ENCODE peak calls at places on chromosomes 11 and 22, in nine cellular contexts. B, M, E, P, R, F, O, X and U are unnamed samples.
A peak's percentile ranks its signal among the peaks of the same experiment; 100 is the strongest.

GRCh38 chr22:23787600-23787896 is 782 bp downstream of the SMARCB1 start:
- DNase-seq in B (no peak), M (no peak), E (peak; percentile 15), P (no peak), R (no peak), F (no peak), O (no peak), X (no peak), U (no peak)

GRCh38 chr11:132131051-132131450 is 760.6 kb downstream of the NTM start:
- DNase-seq in B (peak; percentile 31), M (no peak), E (no peak), P (no peak), R (no peak), F (no peak), O (no peak), X (no peak), U (no peak)

GRCh38 chr11:12599408-12600143 is 74.6 kb upstream of the TEAD1 start:
- DNase-seq in B (peak; percentile 80), M (peak; percentile 7), E (peak; percentile 69), P (peak; percentile 47), R (peak; percentile 24), F (peak; percentile 22), O (peak; percentile 36), X (peak; percentile 57), U (peak; percentile 22)

GRCh38 chr11:18105086-18105801 is 638 bp downstream of the SAAL1 start:
- DNase-seq in B (no peak), M (no peak), E (peak; percentile 6), P (no peak), R (no peak), F (no peak), O (peak; percentile 13), X (no peak), U (no peak)

GRCh38 chr22:19951351-19951750 is 9.7 kb upstream of the TXNRD2 start:
- DNase-seq in B (peak; percentile 60), M (no peak), E (no peak), P (no peak), R (no peak), F (no peak), O (no peak), X (no peak), U (no peak)

GRCh38 chr22:38271927-38272372 is 860 bp downstream of the TMEM184B start:
- DNase-seq in B (no peak), M (peak; percentile 54), E (no peak), P (no peak), R (peak; percentile 69), F (no peak), O (no peak), X (no peak), U (no peak)

GRCh38 chr11:4044971-4045646 is 49.5 kb upstream of the RRM1 start:
- DNase-seq in B (peak; percentile 66), M (peak; percentile 65), E (no peak), P (no peak), R (no peak), F (no peak), O (no peak), X (no peak), U (no peak)

GRCh38 chr11:113082501-113082900 is 121.3 kb downstream of the NCAM1 start:
- DNase-seq in B (no peak), M (no peak), E (no peak), P (no peak), R (no peak), F (no peak), O (no peak), X (no peak), U (no peak)

GRCh38 chr11:112555491-112556364 is 295.1 kb upstream of the PLET1 start:
- DNase-seq in B (peak; percentile 80), M (no peak), E (peak; percentile 12), P (peak; percentile 54), R (peak; percentile 67), F (peak; percentile 49), O (peak; percentile 77), X (peak; percentile 76), U (peak; percentile 47)

GRCh38 chr22:37032535-37033460 is 13.3 kb downstream of the MPST start:
- DNase-seq in B (peak; percentile 58), M (peak; percentile 76), E (peak; percentile 96), P (peak; percentile 50), R (peak; percentile 87), F (no peak), O (no peak), X (peak; percentile 93), U (no peak)

GRCh38 chr22:42865536-42865935 is 8.5 kb upstream of the ARFGAP3 start:
- DNase-seq in B (no peak), M (no peak), E (no peak), P (no peak), R (no peak), F (no peak), O (no peak), X (no peak), U (no peak)

GRCh38 chr11:62000539-62001446 is 33.4 kb upstream of the FTH1 start:
- DNase-seq in B (no peak), M (no peak), E (no peak), P (no peak), R (no peak), F (no peak), O (no peak), X (no peak), U (no peak)

GRCh38 chr11:662689-663274 is 25.7 kb downstream of the DRD4 start:
- DNase-seq in B (peak; percentile 91), M (no peak), E (peak; percentile 70), P (peak; percentile 69), R (peak; percentile 75), F (peak; percentile 59), O (no peak), X (peak; percentile 68), U (peak; percentile 65)

GRCh38 chr11:121024989-121025388 is 1.1 kb downstream of the TBCEL start:
- DNase-seq in B (peak; percentile 49), M (no peak), E (no peak), P (no peak), R (no peak), F (peak; percentile 22), O (no peak), X (peak; percentile 30), U (peak; percentile 40)

GRCh38 chr22:35620624-35621245 is 3.6 kb upstream of the MB start:
- DNase-seq in B (no peak), M (no peak), E (peak; percentile 39), P (no peak), R (no peak), F (peak; percentile 63), O (no peak), X (peak; percentile 35), U (peak; percentile 74)

GRCh38 chr11:121328213-121328966 is 35.8 kb downstream of the SC5D start:
- DNase-seq in B (no peak), M (no peak), E (no peak), P (no peak), R (no peak), F (no peak), O (peak; percentile 79), X (no peak), U (no peak)

GRCh38 chr22:40485813-40486610 is 115.6 kb downstream of the SGSM3 start:
- DNase-seq in B (peak; percentile 63), M (peak; percentile 34), E (no peak), P (peak; percentile 59), R (no peak), F (no peak), O (no peak), X (no peak), U (no peak)

GRCh38 chr11:129277216-129277838 is 85.2 kb upstream of the ARHGAP32 start:
- DNase-seq in B (no peak), M (no peak), E (no peak), P (no peak), R (no peak), F (no peak), O (no peak), X (peak; percentile 28), U (no peak)

GRCh38 chr11:86490582-86490981 is 115.9 kb downstream of the CCDC81 start:
- DNase-seq in B (no peak), M (no peak), E (no peak), P (no peak), R (no peak), F (no peak), O (no peak), X (no peak), U (no peak)

GRCh38 chr11:104823638-104824037 is 74.6 kb downstream of the CASP12 start:
- DNase-seq in B (no peak), M (no peak), E (no peak), P (no peak), R (no peak), F (no peak), O (no peak), X (no peak), U (no peak)
- H3K4me3 ChIP-seq in B (no peak overlapping the region), M (no peak overlapping the region), E (no peak overlapping the region), P (no peak overlapping the region), R (no peak overlapping the region), F (no peak overlapping the region), O (no peak overlapping the region), X (no peak overlapping the region), U (no peak overlapping the region)

DNA sequence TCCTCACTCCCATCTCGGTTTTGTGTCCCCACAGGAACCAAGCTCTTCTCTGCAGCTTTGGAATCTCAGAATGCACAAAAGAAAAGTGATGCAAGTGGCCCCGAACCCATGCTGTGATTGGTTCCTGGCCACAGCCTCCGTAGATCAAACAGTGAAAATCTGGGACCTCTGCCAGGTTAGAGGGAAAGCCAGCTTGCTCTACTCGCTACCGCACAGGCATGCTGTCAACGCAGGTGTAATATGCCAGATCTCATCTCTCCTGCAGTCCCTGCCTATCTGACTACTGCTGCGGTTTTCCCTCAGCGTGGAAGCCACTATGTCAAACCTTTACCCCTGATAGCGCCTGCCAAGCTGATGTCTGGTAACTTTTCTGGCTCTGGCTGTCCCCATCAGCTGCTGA is 200.5 kb upstream of the LRRC4C start:
- DNase-seq in B (no peak), M (no peak), E (no peak), P (no peak), R (no peak), F (no peak), O (no peak), X (no peak), U (no peak)
- H3K9me3 ChIP-seq in B (no peaks in the 10 kb centered on the region), M (no peaks in the 10 kb centered on the region), E (no peaks in the 10 kb centered on the region), P (no peaks in the 10 kb centered on the region), R (no peaks in the 10 kb centered on the region), F (no peaks in the 10 kb centered on the region), O (no peaks in the 10 kb centered on the region), X (no peaks in the 10 kb centered on the region), U (no peaks in the 10 kb centered on the region)

GRCh38 chr11:47395225-47396048 is 13.0 kb upstream of the SLC39A13 start:
- DNase-seq in B (peak; percentile 63), M (no peak), E (no peak), P (no peak), R (no peak), F (no peak), O (no peak), X (no peak), U (no peak)
- H3K4me3 ChIP-seq in B (no peak overlapping the region), M (no peak overlapping the region), E (no peak overlapping the region), P (peak overlapping the region; percentile 18), R (peak overlapping the region; percentile 19), F (no peak overlapping the region), O (no peak overlapping the region), X (no peak overlapping the region), U (peak overlapping the region; percentile 52)

DNA sequence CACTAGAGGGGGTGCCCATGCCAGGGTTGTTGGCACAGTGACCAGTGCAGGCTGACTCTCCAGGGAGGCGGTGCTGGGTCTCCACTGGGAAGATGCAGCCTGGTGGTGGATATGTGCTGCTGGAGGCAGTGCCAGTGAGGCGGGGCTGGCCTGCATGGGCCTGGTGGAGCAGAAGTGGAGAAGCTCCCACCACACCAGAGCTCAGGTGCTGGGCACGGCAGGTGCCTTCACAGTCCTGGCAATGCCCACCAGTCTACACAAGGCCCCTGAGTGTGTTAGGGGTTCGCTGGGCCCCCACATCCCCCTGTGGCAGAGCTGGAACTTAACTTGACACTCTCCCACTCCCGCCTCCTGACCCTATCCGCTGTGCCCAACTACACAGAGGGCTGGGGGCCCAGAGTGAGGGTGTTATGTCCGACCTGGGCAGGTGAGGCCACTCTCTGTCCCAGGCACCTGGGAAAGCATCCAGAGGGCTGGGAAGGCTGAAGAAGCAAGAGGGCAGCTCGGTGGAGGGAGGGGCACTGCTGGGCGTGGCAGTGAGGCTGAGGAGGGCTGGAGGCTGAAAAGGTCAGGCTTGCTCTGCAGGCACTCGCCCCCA is 102.4 kb upstream of the B3GAT1 start:
- DNase-seq in B (no peak), M (no peak), E (no peak), P (no peak), R (no peak), F (no peak), O (no peak), X (no peak), U (no peak)
- H3K9me3 ChIP-seq in B (no peaks in the 10 kb centered on the region), M (no peaks in the 10 kb centered on the region), E (no peaks in the 10 kb centered on the region), P (no peaks in the 10 kb centered on the region), R (no peaks in the 10 kb centered on the region), F (no peaks in the 10 kb centered on the region), O (no peaks in the 10 kb centered on the region), X (no peaks in the 10 kb centered on the region), U (no peaks in the 10 kb centered on the region)